ENCODE peak calls at places on chromosomes 16 and 17, in ten cellular contexts. F is heart right ventricle, D is AG04450, R is A549, G is NB4, Y is endodermal cell, B is Caco-2, K is PC-3, X is colonic mucosa, N is lower lobe of right lung. P is an unnamed sample.
A peak's percentile ranks its signal among the peaks of the same experiment; 100 is the strongest.

GRCh38 chr17:6231886-6232767 is 161.9 kb downstream of the WSCD1 start:
- DNase-seq in F (no peak), D (no peak), R (peak; percentile 37), G (peak; percentile 61), Y (peak; percentile 51), B (no peak), K (peak; percentile 83), X (no peak), N (no peak), P (peak; percentile 54)

GRCh38 chr16:88580371-88580770 is 10.2 kb downstream of the ZC3H18 start:
- DNase-seq in F (no peak), D (no peak), R (no peak), G (no peak), Y (no peak), B (no peak), K (no peak), X (no peak), N (no peak), P (no peak)

GRCh38 chr17:80859004-80859941 is 132.4 kb upstream of the CHMP6 start:
- DNase-seq in F (peak; percentile 79), D (peak; percentile 85), R (no peak), G (no peak), Y (peak; percentile 80), B (no peak), K (peak; percentile 87), X (peak; percentile 43), N (no peak), P (no peak)

GRCh38 chr17:1294157-1294717 is 14.8 kb downstream of the TRARG1 start:
- DNase-seq in F (no peak), D (no peak), R (no peak), G (peak; percentile 34), Y (no peak), B (no peak), K (no peak), X (peak; percentile 28), N (no peak), P (no peak)

GRCh38 chr16:89607937-89608740 is 5.3 kb upstream of the DPEP1 start:
- DNase-seq in F (no peak), D (no peak), R (no peak), G (no peak), Y (no peak), B (no peak), K (no peak), X (no peak), N (no peak), P (no peak)

GRCh38 chr16:3945751-3946603 is 65.5 kb upstream of the CREBBP start:
- DNase-seq in F (no peak), D (peak; percentile 98), R (peak; percentile 60), G (no peak), Y (peak; percentile 41), B (no peak), K (peak; percentile 91), X (no peak), N (peak; percentile 78), P (peak; percentile 96)

GRCh38 chr16:83206426-83206825 is 579.7 kb downstream of the CDH13 start:
- DNase-seq in F (no peak), D (no peak), R (no peak), G (peak; percentile 12), Y (no peak), B (no peak), K (no peak), X (no peak), N (no peak), P (no peak)

GRCh38 chr17:66038125-66038524 is 153.8 kb downstream of the CEP112 start:
- DNase-seq in F (no peak), D (no peak), R (no peak), G (no peak), Y (no peak), B (no peak), K (no peak), X (no peak), N (no peak), P (no peak)

GRCh38 chr17:49061524-49061943 is 64.3 kb downstream of the IGF2BP1 start:
- DNase-seq in F (no peak), D (no peak), R (no peak), G (no peak), Y (no peak), B (no peak), K (no peak), X (no peak), N (no peak), P (no peak)

GRCh38 chr16:27785307-27785678 is 235.3 kb downstream of the KATNIP start:
- DNase-seq in F (no peak), D (no peak), R (no peak), G (no peak), Y (no peak), B (no peak), K (no peak), X (no peak), N (no peak), P (no peak)

GRCh38 chr16:8850279-8850885 is 18.4 kb downstream of the CARHSP1 start:
- DNase-seq in F (peak; percentile 57), D (no peak), R (no peak), G (peak; percentile 92), Y (no peak), B (no peak), K (peak; percentile 77), X (peak; percentile 22), N (no peak), P (no peak)

GRCh38 chr17:50127661-50128361 is 2.1 kb downstream of the SAMD14 start:
- DNase-seq in F (no peak), D (no peak), R (no peak), G (peak; percentile 74), Y (peak; percentile 72), B (no peak), K (peak; percentile 35), X (no peak), N (no peak), P (no peak)

GRCh38 chr17:42879596-42879985 is 21.0 kb upstream of the G6PC1 start:
- DNase-seq in F (no peak), D (no peak), R (no peak), G (no peak), Y (no peak), B (no peak), K (no peak), X (no peak), N (no peak), P (no peak)

GRCh38 chr16:17435324-17435723 is 35.4 kb downstream of the XYLT1 start:
- DNase-seq in F (no peak), D (no peak), R (no peak), G (no peak), Y (no peak), B (no peak), K (no peak), X (no peak), N (no peak), P (no peak)
- TF ChIP-seq CTCF in F (no peak), D (no peak), R (no peak), G (no peak), Y (no peak), B (no peak), K (no peak), X (no peak), N (no peak), P (no peak)

GRCh38 chr17:59783221-59784016 is 76.0 kb downstream of the VMP1 start:
- DNase-seq in F (no peak), D (no peak), R (peak; percentile 58), G (peak; percentile 41), Y (no peak), B (no peak), K (peak; percentile 74), X (no peak), N (no peak), P (no peak)
- H3K4me3 ChIP-seq in F (no peak overlapping the region), D (no peak overlapping the region), R (no peak overlapping the region), G (no peak overlapping the region), Y (peak overlapping the region; percentile 56), B (no peak overlapping the region), K (peak overlapping the region; percentile 43), X (no peak overlapping the region), N (no peak overlapping the region), P (no peak overlapping the region)

GRCh38 chr17:55285340-55286301 is 20.9 kb downstream of the HLF start:
- DNase-seq in F (peak; percentile 81), D (no peak), R (no peak), G (no peak), Y (no peak), B (peak; percentile 79), K (no peak), X (peak; percentile 76), N (peak; percentile 88), P (no peak)

GRCh38 chr17:55289106-55289446 is 24.3 kb downstream of the HLF start:
- DNase-seq in F (no peak), D (no peak), R (no peak), G (no peak), Y (no peak), B (no peak), K (no peak), X (no peak), N (no peak), P (no peak)

GRCh38 chr17:55288356-55289105 is 23.8 kb downstream of the HLF start:
- DNase-seq in F (no peak), D (no peak), R (no peak), G (no peak), Y (no peak), B (no peak), K (no peak), X (no peak), N (no peak), P (no peak)

GRCh38 chr17:55284944-55285339 is 20.2 kb downstream of the HLF start:
- DNase-seq in F (no peak), D (no peak), R (no peak), G (no peak), Y (no peak), B (no peak), K (no peak), X (no peak), N (no peak), P (no peak)

DNA sequence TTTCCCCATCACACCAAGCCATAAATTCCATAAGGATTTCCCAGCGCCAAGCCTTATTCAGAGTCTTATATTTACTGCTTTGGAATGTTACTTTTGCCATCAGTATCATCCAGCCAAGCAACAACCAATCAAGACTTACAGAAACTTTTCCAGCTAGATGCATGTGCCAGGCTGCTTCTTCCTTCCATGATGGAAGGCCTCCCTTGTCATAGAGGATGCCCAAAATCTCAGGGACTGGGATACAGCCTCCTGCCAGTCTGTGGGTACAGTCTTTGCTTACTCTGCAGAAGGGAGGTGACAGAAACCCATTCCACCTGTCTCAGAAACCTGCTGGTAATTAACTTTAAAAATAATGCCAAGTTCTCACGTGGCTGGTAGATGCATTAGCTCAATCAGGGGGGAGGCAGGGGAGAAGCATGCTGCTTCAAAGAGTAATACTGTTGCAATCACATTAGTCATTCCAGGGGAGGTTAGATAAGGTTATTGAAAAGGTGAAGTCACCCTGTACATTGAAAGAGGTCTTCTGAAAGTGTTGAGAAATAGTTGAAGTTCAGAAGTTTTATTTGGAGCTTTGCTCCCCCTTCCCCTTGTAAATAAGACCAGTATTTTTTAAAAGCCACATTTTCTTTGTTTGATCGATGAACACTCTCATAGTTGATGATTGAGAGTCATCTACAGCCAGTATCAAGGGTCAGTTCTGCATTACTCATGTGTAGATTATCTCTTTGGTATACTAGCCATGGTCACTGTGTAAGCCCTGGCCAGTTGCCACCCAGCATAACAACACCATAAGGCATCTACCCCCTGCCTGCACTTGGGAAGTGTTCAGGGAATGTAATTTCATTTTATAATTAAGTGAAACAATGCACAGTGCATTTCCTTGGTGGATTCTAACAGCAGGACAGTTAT is 22.2 kb downstream of the HLF start:
- DNase-seq in F (no peak), D (no peak), R (peak; percentile 74), G (peak; percentile 30), Y (no peak), B (peak; percentile 59), K (peak; percentile 17), X (no peak), N (no peak), P (peak; percentile 61)
- TF ChIP-seq CTCF in F (no peak), D (no peak), R (no peak), G (no peak), Y (no peak), B (no peak), K (no peak), X (no peak), N (no peak), P (no peak)

GRCh38 chr17:28553000-28553505 is 629 bp upstream of the UNC119 start:
- DNase-seq in F (no peak), D (no peak), R (no peak), G (no peak), Y (no peak), B (no peak), K (no peak), X (no peak), N (no peak), P (no peak)
- H3K4me3 ChIP-seq in F (peak overlapping the region; percentile 97), D (no peak overlapping the region), R (peak overlapping the region; percentile 97), G (no peak overlapping the region), Y (peak overlapping the region; percentile 86), B (peak overlapping the region; percentile 94), K (peak overlapping the region; percentile 83), X (no peak overlapping the region), N (peak overlapping the region; percentile 87), P (no peak overlapping the region)